ENCODE peak calls at places on chromosome 20, in five cellular contexts. Q is SJSA1, O is foreskin keratinocyte, B is pancreas, W is IMR-90. H is an unnamed sample.

GRCh38 chr20:44552568-44552949 is 29.8 kb upstream of the PKIG start:
- DNase-seq in Q (no peak), O (no peak), B (no peak), W (no peak), H (no peak)

GRCh38 chr20:60378620-60379019 is 420.4 kb downstream of the CDH26 start:
- DNase-seq in Q (no peak), O (no peak), B (no peak), W (no peak), H (no peak)

GRCh38 chr20:768426-768978 is at the start of gene SLC52A3:
- DNase-seq in Q (no peak), O (peak), B (peak), W (no peak), H (no peak)

GRCh38 chr20:8777866-8778265 is 291.0 kb upstream of the PLCB4 start:
- DNase-seq in Q (no peak), O (no peak), B (no peak), W (peak), H (no peak)

GRCh38 chr20:25136643-25137559 is 55.0 kb upstream of the VSX1 start:
- DNase-seq in Q (peak), O (peak), B (no peak), W (peak), H (peak)

GRCh38 chr20:8388707-8389106 is 256.6 kb downstream of the PLCB1 start:
- DNase-seq in Q (no peak), O (no peak), B (no peak), W (peak), H (no peak)

GRCh38 chr20:11791316-11792228 is 126.1 kb upstream of the BTBD3 start:
- DNase-seq in Q (no peak), O (peak), B (no peak), W (no peak), H (no peak)

GRCh38 chr20:36493801-36494114 is 47.6 kb upstream of the MYL9 start:
- DNase-seq in Q (no peak), O (peak), B (no peak), W (peak), H (peak)

GRCh38 chr20:35172434-35172806 is 548 bp downstream of the PROCR start:
- DNase-seq in Q (no peak), O (no peak), B (no peak), W (no peak), H (no peak)

GRCh38 chr20:31517373-31517772 is 3.1 kb downstream of the HM13 start:
- DNase-seq in Q (peak), O (peak), B (peak), W (peak), H (no peak)

GRCh38 chr20:5168582-5169396 is 42.0 kb downstream of the CDS2 start:
- DNase-seq in Q (peak), O (no peak), B (no peak), W (peak), H (no peak)

GRCh38 chr20:15610700-15611277 is 962.5 kb downstream of the KIF16B start:
- DNase-seq in Q (no peak), O (no peak), B (no peak), W (no peak), H (no peak)

GRCh38 chr20:2865630-2866029 is 7.7 kb upstream of the PTPRA start:
- DNase-seq in Q (no peak), O (no peak), B (no peak), W (no peak), H (no peak)

GRCh38 chr20:57092112-57092899 is 174.1 kb downstream of the BMP7 start:
- DNase-seq in Q (peak), O (peak), B (peak), W (peak), H (peak)

GRCh38 chr20:45911486-45912343 is at the start of gene PLTP:
- DNase-seq in Q (peak), O (peak), B (peak), W (peak), H (peak)

GRCh38 chr20:16107172-16107870 is 465.9 kb downstream of the KIF16B start:
- DNase-seq in Q (no peak), O (no peak), B (no peak), W (no peak), H (no peak)

GRCh38 chr20:5364997-5365597 is 48.3 kb upstream of the PROKR2 start:
- DNase-seq in Q (peak), O (peak), B (no peak), W (no peak), H (no peak)

GRCh38 chr20:40767530-40767924 is 78.5 kb upstream of the MAFB start:
- DNase-seq in Q (no peak), O (no peak), B (no peak), W (no peak), H (no peak)

GRCh38 chr20:58420798-58421496 is 31.9 kb downstream of the VAPB start:
- DNase-seq in Q (peak), O (peak), B (no peak), W (peak), H (no peak)

GRCh38 chr20:57082546-57082945 is 183.9 kb downstream of the BMP7 start:
- DNase-seq in Q (no peak), O (no peak), B (no peak), W (no peak), H (no peak)

GRCh38 chr20:25987073-25987927 is 290.6 kb upstream of the ZNF337 start:
- DNase-seq in Q (peak), O (peak), B (peak), W (peak), H (no peak)

GRCh38 chr20:52746190-52746589 is 226.0 kb upstream of the TSHZ2 start:
- DNase-seq in Q (peak), O (no peak), B (no peak), W (no peak), H (no peak)

GRCh38 chr20:1327241-1327653 is 1.7 kb downstream of the SDCBP2 start:
- DNase-seq in Q (no peak), O (no peak), B (no peak), W (peak), H (peak)

GRCh38 chr20:49990310-49990720 is 7.5 kb downstream of the SNAI1 start:
- DNase-seq in Q (peak), O (no peak), B (no peak), W (no peak), H (no peak)
- H3K27ac ChIP-seq in Q (peak), O (no peak), B (no peak), W (peak), H (peak)

GRCh38 chr20:62117658-62118057 is 4.6 kb upstream of the LSM14B start:
- DNase-seq in Q (no peak), O (no peak), B (no peak), W (no peak), H (no peak)
- H3K27ac ChIP-seq in Q (no peak), O (no peak), B (no peak), W (no peak), H (no peak)

GRCh38 chr20:48781634-48782033 is 46.2 kb downstream of the PREX1 start:
- DNase-seq in Q (no peak), O (no peak), B (no peak), W (no peak), H (no peak)

GRCh38 chr20:48782073-48782472 is 45.7 kb downstream of the PREX1 start:
- DNase-seq in Q (no peak), O (no peak), B (no peak), W (no peak), H (no peak)

GRCh38 chr20:48777821-48778220 is 50.0 kb downstream of the PREX1 start:
- DNase-seq in Q (no peak), O (no peak), B (no peak), W (no peak), H (no peak)

GRCh38 chr20:48777005-48777404 is 50.8 kb downstream of the PREX1 start:
- DNase-seq in Q (no peak), O (no peak), B (no peak), W (no peak), H (no peak)

DNA sequence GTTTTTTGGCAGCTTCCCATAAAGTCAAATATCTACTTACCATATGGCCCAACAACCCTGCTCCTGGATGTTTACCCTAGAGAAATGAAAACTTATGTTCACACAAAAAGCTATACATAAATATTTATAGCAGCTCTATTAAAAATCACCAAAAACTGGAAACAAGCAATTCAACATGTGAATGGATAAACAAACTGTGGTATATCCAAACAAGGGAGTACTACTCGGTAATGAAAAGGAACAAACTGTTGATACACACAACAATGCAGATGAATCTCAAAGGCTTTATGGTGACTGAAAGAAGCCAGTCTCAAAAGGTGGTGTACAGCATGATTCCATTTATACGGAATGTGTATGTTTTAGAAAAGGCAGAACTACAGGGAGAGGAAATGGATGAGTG is 48.4 kb downstream of the PREX1 start:
- DNase-seq in Q (no peak), O (no peak), B (no peak), W (no peak), H (no peak)
- H3K27ac ChIP-seq in Q (no peak), O (no peak), B (no peak), W (no peak), H (no peak)

GRCh38 chr20:48668451-48668946 is 159.3 kb downstream of the PREX1 start:
- DNase-seq in Q (peak), O (no peak), B (no peak), W (no peak), H (no peak)

GRCh38 chr20:48669946-48670630 is 157.7 kb downstream of the PREX1 start:
- DNase-seq in Q (no peak), O (no peak), B (no peak), W (no peak), H (no peak)

GRCh38 chr20:48673485-48673884 is 154.3 kb downstream of the PREX1 start:
- DNase-seq in Q (no peak), O (no peak), B (no peak), W (no peak), H (no peak)

GRCh38 chr20:48672324-48672723 is 155.5 kb downstream of the PREX1 start:
- DNase-seq in Q (no peak), O (no peak), B (no peak), W (no peak), H (no peak)

DNA sequence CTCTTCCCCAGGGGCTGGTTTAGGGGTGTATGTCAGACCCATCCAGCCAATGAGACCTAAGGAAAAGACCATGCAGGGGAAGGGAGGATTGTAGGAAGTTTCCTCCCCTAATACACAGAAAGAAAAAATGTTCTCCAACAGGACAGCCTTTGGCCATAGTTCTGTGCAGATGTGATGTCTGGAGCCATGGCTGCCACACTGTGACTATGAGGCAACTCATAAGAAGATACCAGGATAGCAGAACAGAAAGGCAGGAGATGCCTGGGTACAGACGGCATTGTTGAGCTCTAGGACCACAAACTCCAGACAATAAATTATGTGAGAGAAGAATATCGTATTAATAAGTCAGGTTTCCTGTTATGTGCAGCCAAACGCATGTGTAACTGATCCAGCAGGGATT is 156.7 kb downstream of the PREX1 start:
- DNase-seq in Q (no peak), O (no peak), B (no peak), W (no peak), H (no peak)
- H3K27ac ChIP-seq in Q (no peak), O (no peak), B (no peak), W (no peak), H (no peak)

GRCh38 chr20:34110025-34111013 is 1.7 kb downstream of the EIF2S2 start:
- DNase-seq in Q (peak), O (no peak), B (no peak), W (peak), H (no peak)

GRCh38 chr20:34111712-34112599 is at the start of gene EIF2S2:
- DNase-seq in Q (peak), O (peak), B (peak), W (peak), H (peak)

GRCh38 chr20:34112600-34113061 is 588 bp upstream of the EIF2S2 start:
- DNase-seq in Q (no peak), O (no peak), B (no peak), W (peak), H (no peak)

GRCh38 chr20:34111057-34111711 is 859 bp downstream of the EIF2S2 start:
- DNase-seq in Q (no peak), O (peak), B (no peak), W (peak), H (no peak)

GRCh38 chr20:34109442-34109841 is 2.6 kb downstream of the EIF2S2 start:
- DNase-seq in Q (no peak), O (no peak), B (no peak), W (no peak), H (no peak)
- H3K27ac ChIP-seq in Q (no peak), O (no peak), B (no peak), W (no peak), H (no peak)

DNA sequence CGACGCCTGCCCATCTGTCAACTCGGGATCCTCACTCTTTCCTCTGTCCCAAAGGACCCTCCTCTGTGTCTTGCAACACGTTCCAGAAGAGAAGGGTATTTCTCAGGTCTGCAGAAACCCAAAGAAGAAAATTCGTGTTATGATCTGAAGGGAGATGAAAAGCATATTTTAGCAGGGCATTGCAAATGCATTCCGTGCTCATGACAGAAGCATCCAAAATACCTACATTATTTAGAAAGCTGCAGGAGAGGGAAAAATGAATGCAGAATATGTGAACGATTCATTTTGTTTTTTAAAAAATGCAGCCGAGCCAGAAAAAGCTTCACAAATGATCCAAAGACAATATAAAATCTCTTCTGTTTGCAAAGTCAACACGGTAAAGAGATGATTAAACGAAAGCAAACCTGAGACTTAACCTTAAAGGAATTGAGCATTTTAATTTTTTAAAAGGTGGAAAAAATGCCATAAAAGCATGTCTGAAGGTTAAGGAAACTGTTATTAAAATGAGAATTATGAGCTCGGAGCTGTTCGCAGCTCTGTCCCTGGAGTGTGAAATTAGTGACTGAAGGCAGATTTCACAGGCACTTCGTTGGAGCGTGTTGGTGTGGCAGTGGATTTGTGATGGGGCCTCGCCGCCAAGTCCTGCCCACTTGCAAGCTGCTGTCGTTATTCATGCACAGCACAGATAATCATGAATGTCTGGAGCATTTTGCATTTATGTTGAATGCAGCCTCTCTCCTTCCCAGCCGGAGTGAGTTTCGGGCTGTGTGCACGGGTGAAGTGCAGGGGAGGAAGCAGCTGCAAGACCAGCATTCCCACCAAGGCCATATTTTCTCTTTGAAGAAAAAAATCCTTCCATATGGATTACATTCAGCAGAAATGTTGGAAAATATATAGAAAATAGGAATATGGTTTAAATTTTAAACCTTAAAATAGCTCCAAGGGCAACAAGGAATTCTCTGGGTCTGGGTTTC is 136.3 kb upstream of the SULF2 start:
- DNase-seq in Q (no peak), O (no peak), B (no peak), W (no peak), H (no peak)
- H3K27ac ChIP-seq in Q (no peak), O (peak), B (no peak), W (no peak), H (no peak)

DNA sequence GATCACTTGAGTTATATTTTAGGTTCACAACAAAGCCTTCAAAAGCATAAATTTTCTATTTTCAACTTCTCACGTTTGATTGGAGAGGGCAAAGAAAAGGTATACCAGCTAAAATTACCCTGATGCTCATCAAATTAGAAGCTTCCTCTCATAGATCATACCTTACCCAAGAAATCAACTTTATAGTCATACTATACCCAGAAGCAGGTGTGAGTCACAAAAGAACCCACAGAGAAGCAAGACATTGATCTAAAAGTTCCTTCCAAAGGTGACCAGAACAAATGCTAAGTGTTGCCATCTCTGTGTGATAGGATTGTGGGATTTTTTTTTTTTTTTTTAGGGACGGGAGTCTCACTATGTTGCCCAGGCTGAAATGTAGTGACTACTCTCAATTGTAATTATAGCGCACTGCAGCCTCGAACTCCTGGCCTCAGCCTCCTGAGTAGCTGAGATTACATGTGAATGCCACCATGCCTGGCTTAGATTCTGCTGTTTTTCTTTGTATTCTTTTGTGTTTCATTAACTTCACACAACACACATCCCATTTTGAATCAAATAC is 3.3 kb downstream of the EIF2S2 start:
- DNase-seq in Q (no peak), O (no peak), B (no peak), W (no peak), H (no peak)
- H3K27ac ChIP-seq in Q (no peak), O (no peak), B (no peak), W (no peak), H (no peak)